ENCODE peak calls at places on chromosomes 1 and 21, in five cellular contexts. One of them, this sample, is unnamed.

GRCh38 chr1:172450524-172450885 is 6.6 kb upstream of the PIGC start:
- DNase-seq in lung: no peak
- DNase-seq in fibroblast of the aortic adventitia: no peak
- DNase-seq in HCT116: no peak
- DNase-seq in CD4-positive, alpha-beta T cell: no peak
- DNase-seq in this sample: no peak

GRCh38 chr1:109819906-109820305 is 56.2 kb upstream of the EPS8L3 start:
- DNase-seq in lung: no peak
- DNase-seq in fibroblast of the aortic adventitia: no peak
- DNase-seq in HCT116: no peak
- DNase-seq in CD4-positive, alpha-beta T cell: no peak
- DNase-seq in this sample: no peak

GRCh38 chr1:175900171-175900570 is 156.8 kb upstream of the TNR start:
- DNase-seq in lung: no peak
- DNase-seq in fibroblast of the aortic adventitia: no peak
- DNase-seq in HCT116: no peak
- DNase-seq in CD4-positive, alpha-beta T cell: no peak
- DNase-seq in this sample: no peak

GRCh38 chr1:66557157-66557556 is 23.2 kb downstream of the SGIP1 start:
- DNase-seq in lung: no peak
- DNase-seq in fibroblast of the aortic adventitia: peak
- DNase-seq in HCT116: no peak
- DNase-seq in CD4-positive, alpha-beta T cell: no peak
- DNase-seq in this sample: no peak

GRCh38 chr1:235093013-235093618 is 35.5 kb downstream of the TOMM20 start:
- DNase-seq in lung: no peak
- DNase-seq in fibroblast of the aortic adventitia: peak
- DNase-seq in HCT116: no peak
- DNase-seq in CD4-positive, alpha-beta T cell: no peak
- DNase-seq in this sample: no peak

GRCh38 chr21:38439957-38440356 is 58.3 kb downstream of the ERG start:
- DNase-seq in lung: no peak
- DNase-seq in fibroblast of the aortic adventitia: no peak
- DNase-seq in HCT116: no peak
- DNase-seq in CD4-positive, alpha-beta T cell: no peak
- DNase-seq in this sample: no peak

GRCh38 chr1:77825356-77825709 is 45.9 kb downstream of the MIGA1 start:
- DNase-seq in lung: peak
- DNase-seq in fibroblast of the aortic adventitia: peak
- DNase-seq in HCT116: peak
- DNase-seq in CD4-positive, alpha-beta T cell: no peak
- DNase-seq in this sample: no peak

GRCh38 chr1:209364716-209365115 is 218.8 kb upstream of the CAMK1G start:
- DNase-seq in lung: no peak
- DNase-seq in fibroblast of the aortic adventitia: no peak
- DNase-seq in HCT116: no peak
- DNase-seq in CD4-positive, alpha-beta T cell: no peak
- DNase-seq in this sample: no peak

GRCh38 chr1:163264256-163264655 is 57.5 kb upstream of the NUF2 start:
- DNase-seq in lung: no peak
- DNase-seq in fibroblast of the aortic adventitia: peak
- DNase-seq in HCT116: no peak
- DNase-seq in CD4-positive, alpha-beta T cell: no peak
- DNase-seq in this sample: no peak

GRCh38 chr21:42685036-42685435 is 31.6 kb downstream of the PDE9A start:
- DNase-seq in lung: no peak
- DNase-seq in fibroblast of the aortic adventitia: no peak
- DNase-seq in HCT116: no peak
- DNase-seq in CD4-positive, alpha-beta T cell: no peak
- DNase-seq in this sample: no peak

GRCh38 chr21:24255591-24255990 is 1351.7 kb downstream of the MRPL39 start:
- DNase-seq in lung: no peak
- DNase-seq in fibroblast of the aortic adventitia: no peak
- DNase-seq in HCT116: no peak
- DNase-seq in CD4-positive, alpha-beta T cell: no peak
- DNase-seq in this sample: no peak

GRCh38 chr1:233707153-233707905 is 93.4 kb downstream of the KCNK1 start:
- DNase-seq in lung: no peak
- DNase-seq in fibroblast of the aortic adventitia: peak
- DNase-seq in HCT116: peak
- DNase-seq in CD4-positive, alpha-beta T cell: no peak
- DNase-seq in this sample: no peak

GRCh38 chr1:28135910-28136635 is 40.4 kb downstream of the PTAFR start:
- DNase-seq in lung: no peak
- DNase-seq in fibroblast of the aortic adventitia: no peak
- DNase-seq in HCT116: no peak
- DNase-seq in CD4-positive, alpha-beta T cell: no peak
- DNase-seq in this sample: no peak

GRCh38 chr21:36120304-36120902 is 14.5 kb upstream of the CBR3 start:
- DNase-seq in lung: no peak
- DNase-seq in fibroblast of the aortic adventitia: no peak
- DNase-seq in HCT116: no peak
- DNase-seq in CD4-positive, alpha-beta T cell: no peak
- DNase-seq in this sample: no peak

GRCh38 chr1:42163114-42163513 is 1.4 kb downstream of the GUCA2A start:
- DNase-seq in lung: no peak
- DNase-seq in fibroblast of the aortic adventitia: peak
- DNase-seq in HCT116: no peak
- DNase-seq in CD4-positive, alpha-beta T cell: no peak
- DNase-seq in this sample: no peak

GRCh38 chr1:56477164-56478111 is 101.9 kb downstream of the PLPP3 start:
- DNase-seq in lung: peak
- DNase-seq in fibroblast of the aortic adventitia: peak
- DNase-seq in HCT116: no peak
- DNase-seq in CD4-positive, alpha-beta T cell: no peak
- DNase-seq in this sample: no peak

GRCh38 chr1:117166076-117166475 is 44.5 kb upstream of the TRIM45 start:
- DNase-seq in lung: no peak
- DNase-seq in fibroblast of the aortic adventitia: peak
- DNase-seq in HCT116: no peak
- DNase-seq in CD4-positive, alpha-beta T cell: no peak
- DNase-seq in this sample: no peak

GRCh38 chr21:32977216-32977615 is 48.5 kb upstream of the OLIG2 start:
- DNase-seq in lung: no peak
- DNase-seq in fibroblast of the aortic adventitia: no peak
- DNase-seq in HCT116: no peak
- DNase-seq in CD4-positive, alpha-beta T cell: no peak
- DNase-seq in this sample: no peak

GRCh38 chr1:182978158-182978853 is 25.3 kb upstream of the SHCBP1L start:
- DNase-seq in lung: no peak
- DNase-seq in fibroblast of the aortic adventitia: no peak
- DNase-seq in HCT116: no peak
- DNase-seq in CD4-positive, alpha-beta T cell: no peak
- DNase-seq in this sample: no peak

GRCh38 chr1:21567241-21568005 is 58.2 kb downstream of the ALPL start:
- DNase-seq in lung: no peak
- DNase-seq in fibroblast of the aortic adventitia: peak
- DNase-seq in HCT116: no peak
- DNase-seq in CD4-positive, alpha-beta T cell: no peak
- DNase-seq in this sample: no peak

GRCh38 chr21:39633770-39634181 is 21.0 kb downstream of the B3GALT5 start:
- DNase-seq in lung: no peak
- DNase-seq in fibroblast of the aortic adventitia: peak
- DNase-seq in HCT116: peak
- DNase-seq in CD4-positive, alpha-beta T cell: no peak
- DNase-seq in this sample: no peak

GRCh38 chr21:36265431-36265830 is 54.6 kb upstream of the MORC3 start:
- DNase-seq in lung: no peak
- DNase-seq in fibroblast of the aortic adventitia: no peak
- DNase-seq in HCT116: no peak
- DNase-seq in CD4-positive, alpha-beta T cell: no peak
- DNase-seq in this sample: no peak

GRCh38 chr1:38246955-38247952 is 200.7 kb upstream of the POU3F1 start:
- DNase-seq in lung: no peak
- DNase-seq in fibroblast of the aortic adventitia: no peak
- DNase-seq in HCT116: no peak
- DNase-seq in CD4-positive, alpha-beta T cell: no peak
- DNase-seq in this sample: no peak

GRCh38 chr1:206068314-206068713 is 15.3 kb downstream of the RHEX start:
- DNase-seq in lung: no peak
- DNase-seq in fibroblast of the aortic adventitia: no peak
- DNase-seq in HCT116: no peak
- DNase-seq in CD4-positive, alpha-beta T cell: no peak
- DNase-seq in this sample: no peak

GRCh38 chr1:153616885-153617428 is 832 bp upstream of the S100A14 start:
- DNase-seq in lung: peak
- DNase-seq in fibroblast of the aortic adventitia: no peak
- DNase-seq in HCT116: no peak
- DNase-seq in CD4-positive, alpha-beta T cell: no peak
- DNase-seq in this sample: no peak

GRCh38 chr1:210222288-210223006 is 10.1 kb upstream of the SERTAD4 start:
- DNase-seq in lung: peak
- DNase-seq in fibroblast of the aortic adventitia: no peak
- DNase-seq in HCT116: no peak
- DNase-seq in CD4-positive, alpha-beta T cell: no peak
- DNase-seq in this sample: no peak

GRCh38 chr21:44984428-44984791 is 44.6 kb downstream of the SLX9 start:
- DNase-seq in lung: no peak
- DNase-seq in fibroblast of the aortic adventitia: no peak
- DNase-seq in HCT116: no peak
- DNase-seq in CD4-positive, alpha-beta T cell: no peak
- DNase-seq in this sample: no peak

GRCh38 chr1:218463194-218464156 is 118.3 kb downstream of the TGFB2 start:
- DNase-seq in lung: peak
- DNase-seq in fibroblast of the aortic adventitia: peak
- DNase-seq in HCT116: no peak
- DNase-seq in CD4-positive, alpha-beta T cell: no peak
- DNase-seq in this sample: no peak
- TF ChIP-seq CTCF in lung: no peak
- TF ChIP-seq CTCF in fibroblast of the aortic adventitia: peak
- TF ChIP-seq CTCF in HCT116: no peak
- TF ChIP-seq CTCF in CD4-positive, alpha-beta T cell: no peak
- TF ChIP-seq CTCF in this sample: no peak

DNA sequence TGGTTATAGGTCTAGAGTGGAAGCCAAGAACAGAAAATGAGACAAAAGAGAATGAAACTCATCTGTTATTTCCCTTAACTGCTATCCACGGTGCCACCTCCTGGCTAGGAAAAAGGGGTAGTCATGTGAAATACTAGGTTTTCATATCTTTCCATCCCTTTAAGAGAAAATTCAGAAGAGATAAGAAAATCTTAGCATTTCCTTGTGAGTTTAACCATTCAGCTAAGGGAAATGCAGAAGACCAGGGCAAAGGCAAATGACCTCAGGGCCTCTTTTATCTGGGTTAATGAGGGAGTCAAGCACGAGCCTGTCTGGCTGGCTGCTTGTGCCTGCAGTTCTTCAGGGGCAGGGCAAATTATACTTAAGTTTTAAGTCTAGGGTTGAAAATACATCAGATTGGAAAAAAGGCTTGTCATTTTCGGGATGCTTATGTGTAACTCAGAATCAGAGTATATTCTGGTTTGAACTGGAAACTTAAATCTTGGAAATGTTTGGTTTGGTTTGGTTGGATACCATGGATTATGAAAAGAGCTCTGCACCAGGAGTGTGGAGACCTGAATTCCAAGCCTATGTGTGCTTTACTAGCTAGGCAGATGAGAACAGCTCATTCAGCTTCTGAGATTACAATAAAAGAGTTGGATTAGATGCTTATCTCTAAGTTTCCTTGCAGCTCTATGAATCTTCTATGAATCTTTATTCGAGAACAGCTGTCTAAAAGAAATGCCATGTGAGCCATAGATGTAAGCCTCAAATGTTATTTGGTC is 19.9 kb downstream of the NIBAN1 start:
- DNase-seq in lung: no peak
- DNase-seq in fibroblast of the aortic adventitia: peak
- DNase-seq in HCT116: no peak
- DNase-seq in CD4-positive, alpha-beta T cell: no peak
- DNase-seq in this sample: no peak
- TF ChIP-seq CTCF in lung: no peak
- TF ChIP-seq CTCF in fibroblast of the aortic adventitia: peak
- TF ChIP-seq CTCF in HCT116: no peak
- TF ChIP-seq CTCF in CD4-positive, alpha-beta T cell: no peak
- TF ChIP-seq CTCF in this sample: no peak

GRCh38 chr1:3533051-3534048 is 78.0 kb downstream of the MEGF6 start:
- DNase-seq in lung: no peak
- DNase-seq in fibroblast of the aortic adventitia: no peak
- DNase-seq in HCT116: no peak
- DNase-seq in CD4-positive, alpha-beta T cell: no peak
- DNase-seq in this sample: no peak
- TF ChIP-seq CTCF in lung: no peak
- TF ChIP-seq CTCF in fibroblast of the aortic adventitia: no peak
- TF ChIP-seq CTCF in HCT116: no peak
- TF ChIP-seq CTCF in CD4-positive, alpha-beta T cell: no peak
- TF ChIP-seq CTCF in this sample: no peak

GRCh38 chr1:46665983-46666382 is 2.2 kb downstream of the ATPAF1 start:
- DNase-seq in lung: no peak
- DNase-seq in fibroblast of the aortic adventitia: no peak
- DNase-seq in HCT116: no peak
- DNase-seq in CD4-positive, alpha-beta T cell: no peak
- DNase-seq in this sample: no peak

GRCh38 chr1:46673749-46674182 is 2.1 kb downstream of the TEX38 start:
- DNase-seq in lung: no peak
- DNase-seq in fibroblast of the aortic adventitia: no peak
- DNase-seq in HCT116: no peak
- DNase-seq in CD4-positive, alpha-beta T cell: no peak
- DNase-seq in this sample: no peak

GRCh38 chr1:46671554-46671953 is at the start of gene TEX38:
- DNase-seq in lung: no peak
- DNase-seq in fibroblast of the aortic adventitia: no peak
- DNase-seq in HCT116: no peak
- DNase-seq in CD4-positive, alpha-beta T cell: no peak
- DNase-seq in this sample: no peak

GRCh38 chr1:46670134-46670533 is 1.5 kb upstream of the TEX38 start:
- DNase-seq in lung: no peak
- DNase-seq in fibroblast of the aortic adventitia: no peak
- DNase-seq in HCT116: no peak
- DNase-seq in CD4-positive, alpha-beta T cell: no peak
- DNase-seq in this sample: no peak

DNA sequence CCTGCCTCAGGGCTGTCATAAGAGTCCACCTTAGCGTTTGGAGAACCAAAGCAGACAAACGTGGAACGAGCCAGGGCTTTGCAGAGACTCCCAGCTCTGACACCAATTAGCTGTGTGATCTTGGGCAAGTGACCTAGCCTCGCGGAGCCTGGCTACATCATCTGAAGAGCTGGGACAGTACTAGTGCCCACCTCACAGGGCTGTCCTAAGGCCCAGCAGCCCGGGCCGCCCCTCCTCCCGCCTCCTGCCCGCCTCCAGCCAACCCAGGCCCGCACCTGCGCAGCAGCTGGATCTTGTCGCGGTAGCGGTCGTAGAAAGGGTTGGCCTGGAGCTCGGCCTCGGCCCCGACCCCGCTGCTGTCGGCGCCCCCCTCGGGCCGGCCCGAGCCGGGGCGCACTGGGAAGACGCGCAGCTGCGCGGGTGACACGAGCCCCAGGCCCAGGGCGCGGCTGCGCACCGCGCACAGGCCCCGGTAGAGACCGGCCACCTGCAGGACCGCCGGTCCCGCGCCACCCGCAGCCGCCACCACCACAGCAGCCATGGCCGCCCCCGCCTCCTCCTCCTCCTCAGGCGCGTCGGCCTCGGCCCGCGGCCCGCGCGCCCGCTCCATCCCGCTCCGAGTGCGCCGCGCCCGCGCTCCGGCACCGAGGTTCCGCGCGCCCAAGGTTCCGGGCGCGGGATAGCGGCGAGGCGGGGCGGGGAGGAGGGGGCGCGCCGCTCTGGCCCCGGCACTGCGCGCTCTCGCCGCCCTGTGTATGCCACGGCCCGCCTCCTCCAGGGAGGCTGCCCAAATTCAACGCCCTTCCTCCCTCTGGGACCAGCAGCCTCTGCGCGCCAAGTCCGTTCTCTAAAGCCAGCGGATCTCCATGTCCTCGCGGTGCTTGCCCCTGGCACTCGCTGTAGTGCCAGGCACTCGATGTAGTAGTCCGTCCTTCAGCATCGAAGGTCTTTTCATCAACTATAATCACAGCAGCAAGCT is at the start of gene ATPAF1:
- DNase-seq in lung: peak
- DNase-seq in fibroblast of the aortic adventitia: peak
- DNase-seq in HCT116: peak
- DNase-seq in CD4-positive, alpha-beta T cell: peak
- DNase-seq in this sample: peak
- TF ChIP-seq CTCF in lung: no peak
- TF ChIP-seq CTCF in fibroblast of the aortic adventitia: no peak
- TF ChIP-seq CTCF in HCT116: no peak
- TF ChIP-seq CTCF in CD4-positive, alpha-beta T cell: no peak
- TF ChIP-seq CTCF in this sample: no peak